ENCODE peak calls at places on chromosomes 13 and 19, in five cellular contexts. G, W, X, D and T are unnamed samples.

GRCh38 chr13:73983109-73983508 is 151.1 kb downstream of the KLF12 start:
- DNase-seq in G (no peak), W (no peak), X (no peak), D (no peak), T (no peak)

GRCh38 chr13:113586661-113587479 is 2.3 kb downstream of the TFDP1 start:
- DNase-seq in D (peak), X (no peak), G (no peak), W (no peak), T (no peak)

GRCh38 chr13:113091891-113092775 is 13.5 kb upstream of the F7 start:
- DNase-seq in G (no peak), W (no peak), D (no peak), X (no peak), T (no peak)

GRCh38 chr13:88802886-88803285 is 1131.7 kb downstream of the SLITRK5 start:
- DNase-seq in X (no peak), D (no peak), G (no peak), W (no peak), T (no peak)

GRCh38 chr13:98556968-98557591 is 19.8 kb downstream of the STK24 start:
- DNase-seq in W (no peak), G (no peak), D (no peak), X (peak), T (no peak)

GRCh38 chr13:83895994-83896580 is 13.8 kb upstream of the SLITRK1 start:
- DNase-seq in X (peak), D (no peak), W (peak), G (no peak), T (peak)

GRCh38 chr13:113918580-113918979 is 54.7 kb upstream of the GAS6 start:
- DNase-seq in G (no peak), D (no peak), X (no peak), W (no peak), T (no peak)

GRCh38 chr13:95360464-95361097 is 59.3 kb upstream of the ABCC4 start:
- DNase-seq in D (no peak), X (no peak), W (no peak), G (no peak), T (no peak)

GRCh38 chr13:26619321-26619720 is 61.8 kb downstream of the WASF3 start:
- DNase-seq in X (peak), D (no peak), G (no peak), W (peak), T (no peak)

GRCh38 chr19:14758816-14759215 is 19.5 kb downstream of the ADGRE2 start:
- DNase-seq in G (no peak), X (peak), W (no peak), D (no peak), T (peak)

GRCh38 chr19:46306501-46306900 is 9.7 kb downstream of the HIF3A start:
- DNase-seq in D (no peak), X (no peak), W (no peak), G (no peak), T (no peak)

GRCh38 chr13:27006519-27007161 is 165.0 kb downstream of the USP12 start:
- DNase-seq in X (peak), D (peak), G (no peak), W (no peak), T (peak)

GRCh38 chr13:43763143-43763759 is 23.5 kb downstream of the ENOX1 start:
- DNase-seq in G (no peak), X (no peak), W (no peak), D (no peak), T (no peak)

GRCh38 chr13:111259058-111259457 is 61.4 kb upstream of the TEX29 start:
- DNase-seq in D (no peak), G (no peak), X (no peak), W (no peak), T (peak)

GRCh38 chr13:111488466-111489132 is 168.2 kb downstream of the TEX29 start:
- DNase-seq in W (no peak), G (no peak), X (no peak), D (no peak), T (no peak)

GRCh38 chr19:35328851-35329285 is at the start of gene CD22:
- DNase-seq in W (no peak), G (no peak), X (no peak), D (no peak), T (no peak)

GRCh38 chr19:55642153-55643002 is 1.1 kb upstream of the ZNF581 start:
- DNase-seq in W (no peak), D (peak), X (no peak), G (peak), T (no peak)

GRCh38 chr19:9913237-9914000 is 22.9 kb downstream of the OLFM2 start:
- DNase-seq in D (peak), X (no peak), G (no peak), W (no peak), T (no peak)

GRCh38 chr19:8491574-8491973 is 10.9 kb downstream of the PRAM1 start:
- DNase-seq in D (no peak), W (no peak), X (no peak), G (peak), T (no peak)

GRCh38 chr13:111429064-111429558 is 108.7 kb downstream of the TEX29 start:
- DNase-seq in G (peak), D (peak), X (peak), W (peak), T (peak)

GRCh38 chr13:109787135-109787954 is 962 bp upstream of the IRS2 start:
- DNase-seq in G (peak), W (peak), D (peak), X (peak), T (peak)

GRCh38 chr13:107767119-107767518 is 448.2 kb downstream of the LIG4 start:
- DNase-seq in D (no peak), G (no peak), X (no peak), W (no peak), T (no peak)

GRCh38 chr19:50713556-50714236 is 5.9 kb downstream of the SHANK1 start:
- DNase-seq in G (peak), D (no peak), X (no peak), W (no peak), T (no peak)

GRCh38 chr19:39709026-39709872 is 5.0 kb downstream of the LGALS14 start:
- DNase-seq in X (peak), W (no peak), D (no peak), G (no peak), T (no peak)

GRCh38 chr19:2413159-2413558 is 14.2 kb downstream of the TIMM13 start:
- DNase-seq in G (no peak), X (no peak), D (no peak), W (no peak), T (no peak)

GRCh38 chr19:18456974-18457373 is 19.0 kb upstream of the ISYNA1 start:
- DNase-seq in W (no peak), G (no peak), D (peak), X (no peak), T (peak)

GRCh38 chr13:99215466-99215865 is 14.8 kb downstream of the UBAC2 start:
- DNase-seq in G (peak), X (no peak), W (no peak), D (no peak), T (no peak)

GRCh38 chr13:79593611-79594275 is 112.8 kb downstream of the NDFIP2 start:
- DNase-seq in X (peak), W (peak), D (no peak), G (no peak), T (peak)

GRCh38 chr19:5037936-5038335 is 69.0 kb downstream of the KDM4B start:
- DNase-seq in W (no peak), X (no peak), G (no peak), D (no peak), T (no peak)

GRCh38 chr13:108486096-108486495 is 143.3 kb upstream of the MYO16 start:
- DNase-seq in D (no peak), G (no peak), W (no peak), X (peak), T (no peak)

GRCh38 chr13:30690282-30691188 is 44.8 kb upstream of the ALOX5AP start:
- DNase-seq in G (peak), X (peak), D (peak), W (peak), T (peak)

GRCh38 chr13:94412870-94413269 is 66.6 kb downstream of the DCT start:
- DNase-seq in W (no peak), X (no peak), D (no peak), G (no peak), T (no peak)

GRCh38 chr19:38726284-38726673 is 18.0 kb downstream of the CAPN12 start:
- DNase-seq in W (no peak), D (no peak), X (no peak), G (peak), T (no peak)

GRCh38 chr13:41827507-41828213 is 133.2 kb downstream of the VWA8 start:
- DNase-seq in G (no peak), D (no peak), W (peak), X (peak), T (peak)

GRCh38 chr13:27034678-27035111 is 136.9 kb downstream of the USP12 start:
- DNase-seq in G (no peak), X (no peak), W (no peak), D (no peak), T (no peak)

GRCh38 chr19:1360818-1361461 is 22.8 kb upstream of the NDUFS7 start:
- DNase-seq in X (peak), G (no peak), D (peak), W (peak), T (peak)

GRCh38 chr19:42658148-42658547 is 63.4 kb upstream of the CEACAM8 start:
- DNase-seq in X (no peak), D (no peak), G (no peak), W (no peak), T (no peak)

DNA sequence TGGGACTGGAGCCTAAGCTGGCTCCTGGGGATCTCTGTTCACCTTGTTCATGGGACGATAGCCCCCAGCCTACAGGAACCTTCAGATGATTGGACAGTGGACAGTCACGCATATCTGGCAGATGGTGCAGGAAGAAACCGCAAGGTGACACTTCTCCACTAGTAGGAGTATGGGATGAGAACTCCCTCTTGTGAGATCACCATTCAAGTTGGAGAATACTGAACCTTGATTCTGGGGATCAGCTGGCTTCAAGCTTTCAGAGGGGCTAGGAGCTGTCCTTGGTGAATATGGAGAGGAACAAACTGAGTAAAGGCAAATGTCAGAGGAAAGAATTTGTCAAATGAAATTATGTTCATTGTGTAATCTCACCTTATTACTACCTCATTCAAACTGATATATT is 204.5 kb downstream of the PDS5B start:
- DNase-seq in G (no peak), D (no peak), X (no peak), W (no peak), T (no peak)
- TF ChIP-seq CTCF in G (no peak), D (no peak), X (no peak), W (no peak), T (no peak)

GRCh38 chr19:44515031-44515430 is 14.4 kb downstream of the CEACAM20 start:
- DNase-seq in G (no peak), W (no peak), X (no peak), D (no peak), T (no peak)

GRCh38 chr19:44509478-44509877 is 9.2 kb upstream of the ZNF180 start:
- DNase-seq in D (no peak), W (no peak), X (no peak), G (no peak), T (no peak)

GRCh38 chr19:44515907-44516306 is 13.6 kb downstream of the CEACAM20 start:
- DNase-seq in W (no peak), D (no peak), G (no peak), X (no peak), T (no peak)

GRCh38 chr19:44517146-44517545 is 12.3 kb downstream of the CEACAM20 start:
- DNase-seq in W (no peak), X (no peak), D (no peak), G (no peak), T (no peak)

GRCh38 chr19:44512326-44513298 is 12.3 kb upstream of the ZNF180 start:
- DNase-seq in G (no peak), D (peak), W (peak), X (peak), T (peak)
- TF ChIP-seq CTCF in G (no peak), D (no peak), W (peak), X (peak), T (peak)

DNA sequence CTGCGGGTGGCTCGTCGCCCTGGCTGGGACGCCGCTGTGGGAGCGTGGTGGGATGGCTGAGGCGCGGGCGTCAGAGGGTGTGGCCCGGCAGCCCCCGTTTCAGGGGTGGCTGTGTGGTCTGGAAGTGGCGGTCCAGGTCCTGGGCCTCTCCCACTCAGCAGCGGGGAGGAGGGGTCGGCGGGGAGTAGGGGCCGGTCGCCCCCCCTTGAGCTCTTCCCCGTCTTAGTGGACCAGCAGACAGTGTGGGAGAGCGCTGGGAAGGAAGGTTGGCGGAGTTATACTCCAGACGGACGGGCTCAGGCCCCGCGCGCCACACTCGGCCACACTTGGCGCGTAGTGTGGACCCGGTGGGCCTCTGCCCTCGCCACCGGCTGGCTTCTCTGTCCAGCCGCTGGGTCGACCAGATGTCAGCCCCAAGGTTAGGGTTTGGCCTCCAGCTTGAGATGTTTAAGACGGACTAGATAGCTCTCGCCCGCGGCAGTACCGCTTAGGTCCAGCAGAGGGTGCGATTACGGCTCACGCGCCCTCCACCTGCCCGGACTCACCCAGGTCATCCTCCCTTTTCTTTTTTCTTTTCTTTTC is 21.7 kb upstream of the ZNF429 start:
- DNase-seq in G (peak), W (no peak), D (peak), X (no peak), T (no peak)
- TF ChIP-seq CTCF in G (peak), W (peak), D (peak), X (no peak), T (peak)

GRCh38 chr19:29779921-29780320 is 31.9 kb upstream of the CCNE1 start:
- DNase-seq in D (no peak), W (no peak), G (no peak), X (no peak), T (no peak)
- TF ChIP-seq CTCF in D (no peak), W (no peak), G (no peak), X (peak), T (no peak)

GRCh38 chr13:62564770-62565169 is 1149.1 kb upstream of the PCDH20 start:
- DNase-seq in D (no peak), X (no peak), W (no peak), G (no peak), T (no peak)
- TF ChIP-seq CTCF in D (no peak), X (no peak), W (no peak), G (no peak), T (no peak)

GRCh38 chr13:75795274-75795673 is 159.1 kb downstream of the LMO7 start:
- DNase-seq in W (no peak), D (no peak), G (no peak), X (no peak), T (no peak)

GRCh38 chr13:75789451-75790197 is 153.5 kb downstream of the LMO7 start:
- DNase-seq in X (no peak), G (no peak), D (no peak), W (no peak), T (no peak)

GRCh38 chr13:75794663-75795062 is 158.5 kb downstream of the LMO7 start:
- DNase-seq in G (no peak), X (no peak), W (no peak), D (no peak), T (no peak)

GRCh38 chr13:75790198-75790970 is 154.3 kb downstream of the LMO7 start:
- DNase-seq in X (no peak), W (no peak), D (no peak), G (no peak), T (no peak)

DNA sequence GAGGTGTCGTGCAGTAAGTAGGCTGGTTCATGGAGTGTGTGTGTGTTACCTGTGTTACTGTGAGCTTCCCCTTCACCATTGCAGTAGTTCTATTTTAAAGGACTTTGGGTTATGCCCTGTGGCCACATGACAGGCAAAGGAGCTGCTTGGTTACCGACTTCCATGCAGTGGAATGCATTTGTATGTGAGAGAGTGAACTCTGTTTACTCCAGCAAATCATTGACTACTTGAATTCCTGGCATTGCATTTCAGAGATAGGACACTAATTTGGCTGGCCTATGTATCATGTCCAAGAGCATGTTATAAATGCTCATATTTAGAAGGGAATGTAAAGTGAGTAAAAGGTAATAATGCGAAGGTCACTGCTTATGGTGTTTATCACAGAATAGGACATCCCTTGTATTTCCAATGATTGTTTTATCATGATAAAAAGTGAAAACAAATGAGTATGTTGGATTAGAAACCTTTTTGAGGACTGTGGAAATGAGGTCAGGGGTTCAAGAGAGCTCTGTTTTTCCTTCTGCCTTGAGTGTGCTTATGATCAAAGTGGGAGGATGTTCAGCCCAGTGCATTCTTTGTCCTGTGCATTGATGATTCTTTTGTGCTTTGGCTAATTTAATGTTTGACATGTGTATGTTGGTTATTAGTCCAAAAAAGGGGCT is 156.5 kb downstream of the LMO7 start:
- DNase-seq in G (no peak), D (peak), W (no peak), X (no peak), T (no peak)
- TF ChIP-seq CTCF in G (no peak), D (no peak), W (no peak), X (no peak), T (no peak)

GRCh38 chr13:49436890-49437289 is 7.0 kb downstream of the CAB39L start:
- DNase-seq in W (peak), G (no peak), D (no peak), X (peak), T (peak)
- TF ChIP-seq CTCF in W (peak), G (no peak), D (peak), X (no peak), T (peak)